ENCODE peak calls at places on chromosomes 6 and 20, in four cellular contexts. One of them, this sample, is unnamed.

GRCh38 chr20:32034581-32035397 is 17.3 kb upstream of the HCK start:
- DNase-seq in H9: no peak
- DNase-seq in IMR-90: no peak
- DNase-seq in H1: no peak
- DNase-seq in this sample: no peak

GRCh38 chr6:34554593-34555322 is 1.4 kb downstream of the SPDEF start:
- DNase-seq in H1: no peak
- DNase-seq in IMR-90: no peak
- DNase-seq in H9: no peak
- DNase-seq in this sample: no peak

GRCh38 chr20:58688838-58689237 is 3.8 kb upstream of the NPEPL1 start:
- DNase-seq in IMR-90: peak
- DNase-seq in H1: peak
- DNase-seq in H9: no peak
- DNase-seq in this sample: no peak

GRCh38 chr20:53513489-53514298 is 79.9 kb downstream of the ZNF217 start:
- DNase-seq in H9: no peak
- DNase-seq in H1: no peak
- DNase-seq in IMR-90: no peak
- DNase-seq in this sample: no peak

GRCh38 chr6:81727876-81728517 is 24.5 kb downstream of the TENT5A start:
- DNase-seq in IMR-90: no peak
- DNase-seq in H1: no peak
- DNase-seq in H9: no peak
- DNase-seq in this sample: no peak

GRCh38 chr6:5205877-5206840 is 54.6 kb downstream of the LYRM4 start:
- DNase-seq in H1: no peak
- DNase-seq in IMR-90: peak
- DNase-seq in H9: no peak
- DNase-seq in this sample: no peak

GRCh38 chr20:44738779-44739477 is 6.7 kb upstream of the KCNK15 start:
- DNase-seq in H1: peak
- DNase-seq in IMR-90: peak
- DNase-seq in H9: peak
- DNase-seq in this sample: peak

GRCh38 chr6:167733740-167734661 is 92.7 kb upstream of the AFDN start:
- DNase-seq in H1: no peak
- DNase-seq in H9: no peak
- DNase-seq in IMR-90: no peak
- DNase-seq in this sample: no peak

GRCh38 chr6:29847871-29848630 is 20.4 kb downstream of the HLA-G start:
- DNase-seq in H9: peak
- DNase-seq in IMR-90: peak
- DNase-seq in H1: peak
- DNase-seq in this sample: peak

GRCh38 chr6:2534406-2535139 is 216.1 kb downstream of the MYLK4 start:
- DNase-seq in IMR-90: no peak
- DNase-seq in H9: no peak
- DNase-seq in H1: no peak
- DNase-seq in this sample: peak

GRCh38 chr6:132725947-132726607 is 12.2 kb upstream of the VNN1 start:
- DNase-seq in H9: no peak
- DNase-seq in IMR-90: no peak
- DNase-seq in H1: no peak
- DNase-seq in this sample: no peak

GRCh38 chr20:61310954-61311353 is 58.9 kb downstream of the CDH4 start:
- DNase-seq in H9: no peak
- DNase-seq in IMR-90: no peak
- DNase-seq in H1: no peak
- DNase-seq in this sample: no peak

GRCh38 chr6:157459327-157459726 is 78.3 kb downstream of the ZDHHC14 start:
- DNase-seq in IMR-90: no peak
- DNase-seq in H9: no peak
- DNase-seq in H1: peak
- DNase-seq in this sample: no peak

GRCh38 chr20:3980260-3981131 is 34.9 kb downstream of the RNF24 start:
- DNase-seq in H9: no peak
- DNase-seq in H1: no peak
- DNase-seq in IMR-90: peak
- DNase-seq in this sample: peak

GRCh38 chr6:121691126-121691540 is 255.7 kb downstream of the GJA1 start:
- DNase-seq in H1: no peak
- DNase-seq in H9: no peak
- DNase-seq in IMR-90: peak
- DNase-seq in this sample: no peak

GRCh38 chr6:144202879-144203468 is 52.7 kb downstream of the STX11 start:
- DNase-seq in H1: no peak
- DNase-seq in IMR-90: no peak
- DNase-seq in H9: no peak
- DNase-seq in this sample: no peak

GRCh38 chr20:34713194-34713943 is 9.2 kb downstream of the TP53INP2 start:
- DNase-seq in H9: no peak
- DNase-seq in H1: no peak
- DNase-seq in IMR-90: peak
- DNase-seq in this sample: no peak

GRCh38 chr6:70108230-70108629 is 194.7 kb downstream of the COL9A1 start:
- DNase-seq in H1: no peak
- DNase-seq in H9: no peak
- DNase-seq in IMR-90: peak
- DNase-seq in this sample: peak

GRCh38 chr20:52105045-52105572 is 86.5 kb downstream of the ZFP64 start:
- DNase-seq in H1: peak
- DNase-seq in H9: peak
- DNase-seq in IMR-90: peak
- DNase-seq in this sample: peak

GRCh38 chr6:170298688-170299087 is 7.8 kb upstream of the DLL1 start:
- DNase-seq in H1: no peak
- DNase-seq in IMR-90: no peak
- DNase-seq in H9: no peak
- DNase-seq in this sample: no peak

GRCh38 chr6:137352859-137353258 is 133.7 kb upstream of the IFNGR1 start:
- DNase-seq in H1: no peak
- DNase-seq in H9: no peak
- DNase-seq in IMR-90: no peak
- DNase-seq in this sample: no peak

GRCh38 chr6:47455533-47456209 is 21.9 kb upstream of the CD2AP start:
- DNase-seq in H9: no peak
- DNase-seq in IMR-90: no peak
- DNase-seq in H1: no peak
- DNase-seq in this sample: no peak

GRCh38 chr6:89145962-89146747 is at the start of gene PM20D2:
- DNase-seq in H9: peak
- DNase-seq in H1: peak
- DNase-seq in IMR-90: peak
- DNase-seq in this sample: peak

GRCh38 chr6:145960918-145961604 is 3.1 kb downstream of the SHPRH start:
- DNase-seq in H9: no peak
- DNase-seq in IMR-90: peak
- DNase-seq in H1: no peak
- DNase-seq in this sample: no peak

GRCh38 chr20:1326031-1326930 is 2.7 kb downstream of the SDCBP2 start:
- DNase-seq in H9: peak
- DNase-seq in H1: no peak
- DNase-seq in IMR-90: peak
- DNase-seq in this sample: no peak

GRCh38 chr6:155245193-155245592 is 18.6 kb upstream of the CLDN20 start:
- DNase-seq in IMR-90: no peak
- DNase-seq in H1: no peak
- DNase-seq in H9: no peak
- DNase-seq in this sample: no peak

GRCh38 chr6:53837875-53838806 is 43.3 kb downstream of the LRRC1 start:
- DNase-seq in H1: no peak
- DNase-seq in H9: no peak
- DNase-seq in IMR-90: peak
- DNase-seq in this sample: no peak

GRCh38 chr6:29763491-29764289 is 40.5 kb downstream of the HLA-F start:
- DNase-seq in H1: no peak
- DNase-seq in H9: no peak
- DNase-seq in IMR-90: peak
- DNase-seq in this sample: no peak

GRCh38 chr20:7772376-7772775 is 167.9 kb downstream of the HAO1 start:
- DNase-seq in IMR-90: peak
- DNase-seq in H9: no peak
- DNase-seq in H1: no peak
- DNase-seq in this sample: no peak

DNA sequence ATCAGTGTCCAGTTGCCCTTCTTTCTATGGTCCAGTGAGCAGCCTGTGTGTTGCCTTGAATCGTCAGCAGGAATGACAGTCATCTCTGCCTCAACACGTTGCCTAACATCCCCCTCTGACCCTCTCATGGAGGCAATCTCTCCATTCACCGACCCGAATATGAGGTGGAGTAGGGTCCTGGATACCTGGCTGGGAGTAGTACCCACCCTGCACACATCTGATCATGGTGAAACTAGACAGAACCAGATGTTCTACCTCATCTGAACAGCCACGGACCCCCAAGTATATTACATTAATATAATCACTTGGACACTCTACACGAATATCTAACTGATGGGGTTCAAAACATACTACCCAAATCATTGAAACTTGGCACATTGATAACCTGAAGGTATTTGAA is 77.0 kb upstream of the COL21A1 start:
- DNase-seq in H1: no peak
- DNase-seq in H9: no peak
- DNase-seq in IMR-90: no peak
- DNase-seq in this sample: no peak
- H4K5ac ChIP-seq in H1: no peak
- H4K5ac ChIP-seq in H9: no peak
- H4K5ac ChIP-seq in IMR-90: peak
- H4K5ac ChIP-seq in this sample: no peak

DNA sequence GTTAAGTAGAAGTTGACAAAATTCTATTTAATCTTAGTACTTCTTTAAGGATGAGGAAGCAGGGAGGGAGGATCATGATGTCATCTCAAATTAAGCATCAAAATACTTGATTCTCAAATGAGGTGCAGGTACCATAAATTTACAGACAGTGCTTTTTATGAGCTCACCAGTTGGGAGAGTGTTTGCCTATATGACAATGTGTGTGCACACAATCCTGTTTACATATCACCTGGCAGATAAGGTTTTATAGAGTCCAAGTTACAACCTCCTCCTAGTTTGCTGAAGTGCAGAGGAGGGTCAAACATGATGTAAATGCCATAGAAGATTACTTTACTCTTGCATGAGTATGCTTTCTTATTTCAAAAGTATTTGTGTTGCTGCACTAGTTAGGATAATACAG is 6.4 kb downstream of the ATXN1 start:
- DNase-seq in H1: no peak
- DNase-seq in IMR-90: no peak
- DNase-seq in H9: no peak
- DNase-seq in this sample: no peak
- H3K23ac ChIP-seq in H1: no peak
- H3K23ac ChIP-seq in IMR-90: peak
- H3K23ac ChIP-seq in H9: no peak
- H3K23ac ChIP-seq in this sample: no peak

GRCh38 chr6:7121704-7122241 is 14.0 kb downstream of the RREB1 start:
- DNase-seq in H9: no peak
- DNase-seq in H1: peak
- DNase-seq in IMR-90: no peak
- DNase-seq in this sample: no peak
- H3K4ac ChIP-seq in H9: no peak
- H3K4ac ChIP-seq in H1: no peak
- H3K4ac ChIP-seq in IMR-90: no peak
- H3K4ac ChIP-seq in this sample: no peak

GRCh38 chr20:50372770-50373088 is 137.5 kb upstream of the PTPN1 start:
- DNase-seq in IMR-90: peak
- DNase-seq in H9: no peak
- DNase-seq in H1: no peak
- DNase-seq in this sample: peak
- H4K5ac ChIP-seq in IMR-90: peak
- H4K5ac ChIP-seq in H9: no peak
- H4K5ac ChIP-seq in H1: no peak
- H4K5ac ChIP-seq in this sample: no peak

GRCh38 chr6:32137454-32137853 is 7.4 kb upstream of the FKBPL start:
- DNase-seq in H9: no peak
- DNase-seq in IMR-90: no peak
- DNase-seq in H1: no peak
- DNase-seq in this sample: no peak
- H3K23ac ChIP-seq in H9: no peak
- H3K23ac ChIP-seq in IMR-90: no peak
- H3K23ac ChIP-seq in H1: no peak
- H3K23ac ChIP-seq in this sample: no peak

GRCh38 chr6:43014434-43014909 is 423 bp downstream of the KLHDC3 start:
- DNase-seq in H9: no peak
- DNase-seq in H1: no peak
- DNase-seq in IMR-90: peak
- DNase-seq in this sample: no peak
- H3K4ac ChIP-seq in H9: no peak
- H3K4ac ChIP-seq in H1: peak
- H3K4ac ChIP-seq in IMR-90: peak
- H3K4ac ChIP-seq in this sample: no peak

GRCh38 chr6:134309227-134309626 is 8.7 kb downstream of the SGK1 start:
- DNase-seq in H1: no peak
- DNase-seq in IMR-90: no peak
- DNase-seq in H9: no peak
- DNase-seq in this sample: no peak
- H4K5ac ChIP-seq in H1: no peak
- H4K5ac ChIP-seq in IMR-90: no peak
- H4K5ac ChIP-seq in H9: no peak
- H4K5ac ChIP-seq in this sample: no peak

This sample was measured in mesendoderm.